ENCODE peak calls at places on chromosomes 13 and 19, in four cellular contexts. Z is stimulated activated CD4-positive, alpha-beta T cell treated with anti-CD3 and anti-CD28 coated beads, Interleukin-1b, Interleukin-23, amount 100 ng/mL, for 1 hour; D is heart left ventricle; S is lung microvascular endothelial cell. T is an unnamed sample.

GRCh38 chr19:29690842-29691241 is 24.2 kb downstream of the C19orf12 start:
- DNase-seq in Z (no peak), D (no peak), S (peak; percentile 61), T (no peak)

GRCh38 chr13:109667754-109668360 is 118.5 kb downstream of the IRS2 start:
- DNase-seq in Z (no peak), D (no peak), S (peak; percentile 32), T (no peak)

GRCh38 chr19:48487944-48488343 is 18.8 kb downstream of the CYTH2 start:
- DNase-seq in Z (no peak), D (no peak), S (peak; percentile 44), T (no peak)

GRCh38 chr13:46324976-46325375 is 62.1 kb downstream of the RUBCNL start:
- DNase-seq in Z (no peak), D (no peak), S (no peak), T (no peak)

GRCh38 chr19:28500319-28500718 is 712.6 kb downstream of the UQCRFS1 start:
- DNase-seq in Z (no peak), D (no peak), S (no peak), T (no peak)

GRCh38 chr13:79227418-79227817 is 178.6 kb downstream of the RBM26 start:
- DNase-seq in Z (no peak), D (no peak), S (no peak), T (no peak)

GRCh38 chr19:8641908-8642547 is 11.6 kb downstream of the NFILZ start:
- DNase-seq in Z (no peak), D (no peak), S (peak; percentile 78), T (no peak)

GRCh38 chr19:55483681-55484361 is 1.2 kb upstream of the NAT14 start:
- DNase-seq in Z (no peak), D (no peak), S (no peak), T (no peak)

GRCh38 chr13:26499209-26499601 is 58.3 kb upstream of the WASF3 start:
- DNase-seq in Z (no peak), D (no peak), S (no peak), T (no peak)

GRCh38 chr13:83943530-83944279 is 61.4 kb upstream of the SLITRK1 start:
- DNase-seq in Z (no peak), D (no peak), S (no peak), T (no peak)

GRCh38 chr13:37029617-37030016 is 29.0 kb downstream of the EXOSC8 start:
- DNase-seq in Z (no peak), D (no peak), S (peak; percentile 7), T (no peak)

GRCh38 chr13:95153647-95154405 is 147.4 kb downstream of the ABCC4 start:
- DNase-seq in Z (no peak), D (no peak), S (peak; percentile 79), T (no peak)

GRCh38 chr19:29404015-29404414 is 121.8 kb upstream of the VSTM2B start:
- DNase-seq in Z (no peak), D (no peak), S (no peak), T (no peak)

GRCh38 chr13:67052550-67053237 is 177.4 kb downstream of the PCDH9 start:
- DNase-seq in Z (no peak), D (no peak), S (no peak), T (no peak)

GRCh38 chr13:44158741-44159632 is 214.6 kb upstream of the SERP2 start:
- DNase-seq in Z (no peak), D (no peak), S (no peak), T (no peak)

GRCh38 chr13:28429096-28429495 is 65.8 kb downstream of the FLT1 start:
- DNase-seq in Z (no peak), D (no peak), S (no peak), T (no peak)

GRCh38 chr13:42600943-42601342 is 27.0 kb downstream of the TNFSF11 start:
- DNase-seq in Z (no peak), D (no peak), S (peak; percentile 63), T (no peak)

GRCh38 chr13:82822935-82823334 is 1059.3 kb downstream of the SLITRK1 start:
- DNase-seq in Z (no peak), D (no peak), S (no peak), T (no peak)

GRCh38 chr19:35397064-35397463 is 26.2 kb downstream of the GPR42 start:
- DNase-seq in Z (no peak), D (no peak), S (no peak), T (no peak)

GRCh38 chr19:35618857-35619256 is 6.3 kb downstream of the HAUS5 start:
- DNase-seq in Z (no peak), D (peak; percentile 28), S (no peak), T (no peak)

GRCh38 chr13:90889906-90890305 is 457.6 kb upstream of the MIR17HG start:
- DNase-seq in Z (no peak), D (no peak), S (no peak), T (no peak)

GRCh38 chr19:10334340-10335148 is 1.2 kb upstream of the RAVER1 start:
- DNase-seq in Z (no peak), D (peak; percentile 96), S (peak; percentile 96), T (peak; percentile 68)

T was measured in NCI-H1048.